ENCODE peak calls at places on chromosomes 1 and 21, in five cellular contexts. O is GM23338; T is suprapubic skin; E is ovary; J is CD8-positive, alpha-beta T cell. X is an unnamed sample.

GRCh38 chr21:16911166-16911607 is 601.7 kb upstream of the CXADR start:
- DNase-seq in O (no peak), T (no peak), E (no peak), J (no peak), X (no peak)

GRCh38 chr1:175009532-175009931 is 9.8 kb downstream of the CACYBP start:
- DNase-seq in O (no peak), T (no peak), E (no peak), J (no peak), X (no peak)

GRCh38 chr1:205360166-205360565 is 3.4 kb upstream of the KLHDC8A start:
- DNase-seq in O (no peak), T (no peak), E (peak; percentile 70), J (no peak), X (no peak)

GRCh38 chr1:194268839-194269238 is 1082.4 kb upstream of the B3GALT2 start:
- DNase-seq in O (peak; percentile 34), T (no peak), E (no peak), J (no peak), X (peak; percentile 6)

GRCh38 chr21:18294100-18294499 is 49.5 kb downstream of the CHODL start:
- DNase-seq in O (no peak), T (no peak), E (no peak), J (no peak), X (no peak)

GRCh38 chr1:59705849-59706599 is 108.7 kb upstream of the HOOK1 start:
- DNase-seq in O (no peak), T (no peak), E (no peak), J (no peak), X (peak; percentile 88)

GRCh38 chr1:228045405-228045804 is 37.1 kb upstream of the ARF1 start:
- DNase-seq in O (no peak), T (no peak), E (no peak), J (no peak), X (no peak)

GRCh38 chr1:109784551-109785252 is 21.0 kb upstream of the EPS8L3 start:
- DNase-seq in O (no peak), T (peak; percentile 41), E (peak; percentile 5), J (no peak), X (no peak)

GRCh38 chr1:27402349-27402754 is 9.9 kb downstream of the GPR3 start:
- DNase-seq in O (peak; percentile 75), T (peak; percentile 90), E (peak; percentile 72), J (no peak), X (peak; percentile 63)

GRCh38 chr1:248752119-248752931 is 3.2 kb downstream of the LYPD8 start:
- DNase-seq in O (no peak), T (no peak), E (no peak), J (no peak), X (no peak)

GRCh38 chr1:68558321-68559026 is 61.6 kb upstream of the DEPDC1 start:
- DNase-seq in O (no peak), T (no peak), E (no peak), J (no peak), X (peak; percentile 45)

GRCh38 chr1:184163674-184164470 is 112.3 kb downstream of the TSEN15 start:
- DNase-seq in O (no peak), T (no peak), E (no peak), J (no peak), X (peak; percentile 31)

GRCh38 chr1:227316941-227317540 is 1.3 kb downstream of the CDC42BPA start:
- DNase-seq in O (no peak), T (no peak), E (no peak), J (no peak), X (no peak)

GRCh38 chr1:7509593-7509992 is 261.5 kb upstream of the VAMP3 start:
- DNase-seq in O (no peak), T (no peak), E (no peak), J (no peak), X (no peak)

GRCh38 chr21:15491100-15491499 is 238.7 kb upstream of the USP25 start:
- DNase-seq in O (no peak), T (no peak), E (no peak), J (no peak), X (no peak)

GRCh38 chr1:162554258-162554657 is 7.3 kb upstream of the UAP1 start:
- DNase-seq in O (no peak), T (peak; percentile 56), E (no peak), J (no peak), X (no peak)

GRCh38 chr1:57908471-57908870 is 484.6 kb upstream of the DAB1 start:
- DNase-seq in O (no peak), T (no peak), E (no peak), J (no peak), X (no peak)

GRCh38 chr21:44517175-44517899 is 22.7 kb downstream of the KRTAP10-1 start:
- DNase-seq in O (peak; percentile 55), T (no peak), E (no peak), J (no peak), X (no peak)

GRCh38 chr1:215279682-215280081 is 197.1 kb downstream of the KCNK2 start:
- DNase-seq in O (no peak), T (no peak), E (no peak), J (no peak), X (no peak)

GRCh38 chr1:93839756-93840155 is 39.2 kb downstream of the DNTTIP2 start:
- DNase-seq in O (no peak), T (no peak), E (no peak), J (no peak), X (peak; percentile 31)

GRCh38 chr21:44455524-44456206 is 355 bp downstream of the LRRC3 start:
- DNase-seq in O (peak; percentile 54), T (no peak), E (peak; percentile 43), J (peak; percentile 5), X (no peak)

DNA sequence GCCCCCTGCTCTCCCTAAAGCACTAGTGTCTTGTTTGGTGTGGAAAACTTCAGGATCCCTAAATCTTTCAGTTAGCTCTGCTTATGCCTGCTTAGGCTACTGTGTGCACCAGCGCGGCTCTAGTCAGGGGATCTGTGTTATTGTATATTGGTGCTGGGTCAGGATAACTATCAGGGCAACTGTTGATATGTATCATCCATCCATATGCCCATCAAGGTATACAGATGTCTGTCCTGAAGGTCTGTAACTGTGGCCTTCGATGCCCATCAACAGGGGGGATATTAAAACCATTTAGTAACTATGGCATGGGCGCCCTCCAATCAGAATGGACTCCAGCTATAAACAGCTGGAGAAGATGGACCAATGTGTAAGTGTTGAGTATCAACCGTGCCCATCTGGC is 12.4 kb downstream of the NT5C1A start:
- DNase-seq in O (no peak), T (no peak), E (no peak), J (no peak), X (no peak)
- H3K27me3 ChIP-seq in O (peaks cover 65% of the 10 kb centered on the region), T (no peaks in the 10 kb centered on the region), E (no peaks in the 10 kb centered on the region), J (no peaks in the 10 kb centered on the region), X (peaks cover 2% of the 10 kb centered on the region)

GRCh38 chr1:246208120-246208519 is 299.0 kb downstream of the SMYD3 start:
- DNase-seq in O (no peak), T (no peak), E (no peak), J (no peak), X (no peak)
- TF ChIP-seq CTCF in O (no peak), T (no peak), E (no peak), J (no peak), X (no peak)

GRCh38 chr1:147077081-147077480 is 95.2 kb downstream of the PRKAB2 start:
- DNase-seq in O (peak; percentile 33), T (no peak), E (no peak), J (no peak), X (no peak)
- H3K27me3 ChIP-seq in O (peaks cover 100% of the 10 kb centered on the region), T (peaks cover 95% of the 10 kb centered on the region), E (no peaks in the 10 kb centered on the region), J (peaks cover 16% of the 10 kb centered on the region), X (peaks cover 53% of the 10 kb centered on the region)

DNA sequence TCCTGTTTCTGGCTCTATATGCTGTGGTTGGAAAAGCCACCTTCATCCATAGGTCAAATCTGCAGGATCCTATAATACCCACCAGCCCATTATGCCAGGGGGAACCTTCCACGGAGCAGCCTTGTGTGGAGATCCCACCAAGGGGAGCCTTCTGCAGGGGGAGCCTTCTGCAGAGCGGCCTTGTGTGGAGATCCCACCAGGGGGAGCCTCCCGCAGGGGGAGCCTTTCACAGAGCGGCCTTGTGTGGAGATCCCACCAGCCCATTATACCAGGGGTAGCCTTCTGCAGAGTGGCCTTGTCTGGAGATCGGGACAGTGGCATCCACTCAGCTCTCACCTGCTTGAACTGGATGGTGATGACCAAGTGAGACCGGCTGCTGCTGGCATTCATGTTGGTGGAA is 85.3 kb downstream of the SCCPDH start:
- DNase-seq in O (no peak), T (no peak), E (no peak), J (no peak), X (no peak)
- TF ChIP-seq CTCF in O (no peak), T (no peak), E (no peak), J (no peak), X (no peak)

DNA sequence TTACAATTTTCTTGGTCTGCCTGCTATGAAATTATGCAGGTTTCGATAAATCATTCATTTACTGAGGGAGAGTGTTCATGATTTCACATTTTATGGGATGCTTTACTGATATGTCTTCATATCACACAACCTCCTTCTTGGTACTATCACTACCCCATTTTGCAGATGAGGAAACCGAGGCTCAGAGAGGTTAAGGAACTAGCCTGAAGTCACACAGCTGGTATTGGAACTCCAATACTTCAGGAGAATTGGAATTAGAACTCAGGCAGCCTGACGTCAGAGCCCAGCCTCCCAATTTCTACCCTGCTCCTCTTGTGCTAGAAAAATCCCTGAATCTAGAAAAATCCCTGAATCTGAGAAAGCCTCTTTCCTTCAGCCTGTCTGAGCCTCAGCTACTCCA is 50.7 kb upstream of the IFNLR1 start:
- DNase-seq in O (no peak), T (no peak), E (no peak), J (no peak), X (no peak)
- H3K27me3 ChIP-seq in O (no peaks in the 10 kb centered on the region), T (no peaks in the 10 kb centered on the region), E (no peaks in the 10 kb centered on the region), J (no peaks in the 10 kb centered on the region), X (no peaks in the 10 kb centered on the region)

GRCh38 chr1:39026051-39026946 is at the start of gene NDUFS5:
- DNase-seq in O (peak; percentile 97), T (peak; percentile 95), E (peak; percentile 92), J (peak; percentile 72), X (peak; percentile 82)

GRCh38 chr1:39023140-39023539 is 3.0 kb upstream of the NDUFS5 start:
- DNase-seq in O (no peak), T (no peak), E (no peak), J (no peak), X (no peak)

GRCh38 chr1:39021431-39021830 is 4.7 kb upstream of the NDUFS5 start:
- DNase-seq in O (no peak), T (no peak), E (no peak), J (no peak), X (peak; percentile 47)

GRCh38 chr1:39026947-39027507 is 877 bp downstream of the NDUFS5 start:
- DNase-seq in O (no peak), T (no peak), E (no peak), J (no peak), X (no peak)
- TF ChIP-seq CTCF in O (no peak), T (no peak), E (no peak), J (no peak), X (no peak)

X was measured in bronchial epithelial cell.